ENCODE peak calls at places on chromosomes 4 and X, in nine cellular contexts. X is AG10803; L is astrocyte; T is IMR-90; P is Caco-2; S is nephron progenitor cell; G is AG09319; U is CD8-positive, alpha-beta T cell; R is MM.1S. V is an unnamed sample.

GRCh38 chrX:154531626-154532025 is 15.0 kb downstream of the G6PD start:
- DNase-seq in X (no peak), L (peak; percentile 64), T (peak; percentile 56), P (peak; percentile 59), S (no peak), G (no peak), U (no peak), R (no peak), V (no peak)

GRCh38 chrX:154096140-154097002 is 1.1 kb downstream of the MECP2 start:
- DNase-seq in X (peak; percentile 51), L (peak; percentile 45), T (peak; percentile 43), P (peak; percentile 36), S (no peak), G (no peak), U (no peak), R (peak; percentile 52), V (no peak)

GRCh38 chr4:166421556-166422156 is 548.6 kb downstream of the TLL1 start:
- DNase-seq in X (peak; percentile 19), L (peak; percentile 84), T (peak; percentile 2), P (no peak), S (no peak), G (no peak), U (no peak), R (no peak), V (no peak)

GRCh38 chr4:118942465-118942864 is 53.8 kb downstream of the SYNPO2 start:
- DNase-seq in X (peak; percentile 34), L (no peak), T (peak; percentile 13), P (no peak), S (no peak), G (no peak), U (no peak), R (no peak), V (no peak)

GRCh38 chr4:52659722-52660261 is 691 bp upstream of the USP46 start:
- DNase-seq in X (peak; percentile 29), L (no peak), T (no peak), P (peak; percentile 41), S (peak; percentile 45), G (no peak), U (no peak), R (no peak), V (peak; percentile 18)

GRCh38 chrX:56813318-56813837 is 84.3 kb downstream of the NBDY start:
- DNase-seq in X (peak; percentile 83), L (peak; percentile 75), T (peak; percentile 31), P (no peak), S (no peak), G (peak; percentile 56), U (no peak), R (no peak), V (no peak)

GRCh38 chrX:145630806-145631435 is 186.7 kb upstream of the SLITRK2 start:
- DNase-seq in X (no peak), L (no peak), T (no peak), P (no peak), S (no peak), G (no peak), U (no peak), R (no peak), V (no peak)

GRCh38 chr4:52850406-52851119 is 11.6 kb upstream of the RASL11B start:
- DNase-seq in X (no peak), L (no peak), T (no peak), P (peak; percentile 74), S (no peak), G (no peak), U (no peak), R (no peak), V (no peak)

GRCh38 chr4:152516156-152516555 is 19.7 kb downstream of the FBXW7 start:
- DNase-seq in X (peak; percentile 36), L (peak; percentile 34), T (no peak), P (no peak), S (no peak), G (no peak), U (no peak), R (no peak), V (no peak)

GRCh38 chr4:153781717-153782416 is 7.0 kb downstream of the SFRP2 start:
- DNase-seq in X (peak; percentile 80), L (peak; percentile 39), T (peak; percentile 16), P (no peak), S (no peak), G (peak; percentile 81), U (no peak), R (no peak), V (no peak)

GRCh38 chrX:78945186-78945912 is at the start of gene P2RY10:
- DNase-seq in X (no peak), L (no peak), T (no peak), P (no peak), S (no peak), G (no peak), U (peak; percentile 4), R (peak; percentile 85), V (no peak)

GRCh38 chr4:70564033-70564432 is 28.0 kb upstream of the AMBN start:
- DNase-seq in X (no peak), L (no peak), T (no peak), P (peak; percentile 80), S (no peak), G (no peak), U (no peak), R (no peak), V (no peak)

GRCh38 chr4:4677825-4678522 is 136.1 kb upstream of the STX18 start:
- DNase-seq in X (peak; percentile 95), L (peak; percentile 29), T (peak; percentile 59), P (no peak), S (peak; percentile 54), G (peak; percentile 80), U (no peak), R (no peak), V (no peak)

GRCh38 chr4:188403272-188403671 is 264.0 kb downstream of the TRIML1 start:
- DNase-seq in X (peak; percentile 34), L (no peak), T (no peak), P (no peak), S (no peak), G (no peak), U (no peak), R (no peak), V (no peak)

GRCh38 chr4:162952232-162952631 is 214.5 kb downstream of the NAF1 start:
- DNase-seq in X (no peak), L (peak; percentile 36), T (no peak), P (no peak), S (no peak), G (no peak), U (no peak), R (no peak), V (no peak)

GRCh38 chr4:125975861-125976397 is 661.2 kb downstream of the FAT4 start:
- DNase-seq in X (no peak), L (no peak), T (no peak), P (no peak), S (no peak), G (no peak), U (no peak), R (no peak), V (no peak)

GRCh38 chr4:66048861-66049260 is 378.6 kb upstream of the EPHA5 start:
- DNase-seq in X (no peak), L (peak; percentile 3), T (no peak), P (no peak), S (no peak), G (no peak), U (no peak), R (no peak), V (no peak)

GRCh38 chrX:125436855-125437254 is 117.2 kb downstream of the TEX13C start:
- DNase-seq in X (no peak), L (no peak), T (no peak), P (no peak), S (peak; percentile 4), G (no peak), U (no peak), R (peak; percentile 54), V (no peak)
- TF ChIP-seq CTCF in X (no peak), L (peak; percentile 23), T (peak; percentile 12), P (peak; percentile 11), S (peak; percentile 43), G (no peak), U (no peak), R (peak; percentile 50), V (no peak)

GRCh38 chrX:17376381-17377046 is 1.5 kb downstream of the NHS start:
- DNase-seq in X (no peak), L (no peak), T (no peak), P (no peak), S (peak; percentile 43), G (no peak), U (no peak), R (no peak), V (peak; percentile 17)
- TF ChIP-seq CTCF in X (no peak), L (no peak), T (no peak), P (no peak), S (no peak), G (no peak), U (no peak), R (no peak), V (no peak)

DNA sequence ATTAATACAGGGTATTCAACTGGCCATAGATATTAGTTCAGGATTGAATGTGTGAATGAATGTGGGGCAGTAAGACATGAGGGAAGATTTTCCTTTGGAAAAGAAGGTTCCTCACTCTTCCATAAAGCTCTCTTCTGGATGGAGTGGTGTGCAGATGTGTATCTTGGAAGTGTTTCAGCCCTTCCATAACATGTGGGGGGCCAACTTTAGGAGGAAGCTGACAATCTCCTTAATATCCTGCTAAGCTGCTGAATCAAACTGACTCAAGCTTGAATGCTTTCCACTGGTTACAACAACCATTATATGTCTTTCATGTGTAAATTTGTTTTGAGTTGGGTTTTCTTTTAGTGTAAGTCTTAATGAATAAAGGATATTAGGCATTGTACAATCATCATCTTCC is 40.3 kb downstream of the FANCB start:
- DNase-seq in X (peak; percentile 44), L (peak; percentile 12), T (peak; percentile 27), P (no peak), S (no peak), G (no peak), U (no peak), R (no peak), V (no peak)
- TF ChIP-seq CTCF in X (no peak), L (no peak), T (no peak), P (no peak), S (no peak), G (no peak), U (no peak), R (no peak), V (no peak)

DNA sequence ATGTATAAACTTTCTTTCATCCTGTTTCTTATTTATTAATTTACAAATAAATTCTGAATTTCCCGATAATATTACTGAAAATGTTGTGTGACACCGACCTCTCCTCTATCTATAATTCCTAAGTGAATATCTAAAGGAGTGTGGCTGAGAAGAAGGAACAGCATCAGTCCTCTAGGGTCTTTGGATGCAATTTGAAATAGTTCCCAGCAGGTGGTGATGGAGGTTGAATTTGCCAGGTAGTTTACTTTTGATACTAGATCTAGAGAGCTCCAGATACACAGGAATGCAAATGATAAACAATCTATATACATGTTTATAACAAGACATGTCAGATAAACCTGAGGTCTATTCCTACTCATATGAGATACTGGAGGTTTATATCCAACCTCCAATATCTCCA is 305.4 kb downstream of the PCDH18 start:
- DNase-seq in X (no peak), L (no peak), T (peak; percentile 16), P (no peak), S (no peak), G (no peak), U (no peak), R (peak; percentile 42), V (peak; percentile 8)
- TF ChIP-seq CTCF in X (peak; percentile 30), L (peak; percentile 43), T (peak; percentile 28), P (no peak), S (peak; percentile 51), G (peak; percentile 5), U (no peak), R (peak; percentile 47), V (no peak)

GRCh38 chrX:115018040-115018647 is 728 bp upstream of the IL13RA2 start:
- DNase-seq in X (no peak), L (no peak), T (no peak), P (no peak), S (peak; percentile 8), G (no peak), U (no peak), R (peak; percentile 31), V (peak; percentile 11)
- TF ChIP-seq CTCF in X (peak; percentile 6), L (no peak), T (peak; percentile 41), P (no peak), S (peak; percentile 46), G (peak; percentile 17), U (no peak), R (peak; percentile 25), V (peak; percentile 5)

V was measured in Calu3.